ENCODE peak calls at places on chromosomes 12 and 14, in four cellular contexts. Y is sciatic nerve, B is H7, K is NCI-H345. Z is an unnamed sample.

GRCh38 chr12:38538319-38538718 is 221.7 kb downstream of the ALG10B start:
- DNase-seq in Y (no peak), K (no peak), B (no peak), Z (no peak)

GRCh38 chr14:35292770-35293561 is 784 bp downstream of the PSMA6 start:
- DNase-seq in K (no peak), B (no peak), Y (no peak), Z (peak)

GRCh38 chr12:115325858-115326257 is 641.9 kb upstream of the TBX3 start:
- DNase-seq in B (no peak), Y (no peak), K (no peak), Z (peak)

GRCh38 chr12:131557310-131557709 is 153.6 kb upstream of the SFSWAP start:
- DNase-seq in K (no peak), B (no peak), Y (no peak), Z (no peak)

GRCh38 chr14:75247286-75247922 is 31.2 kb upstream of the FOS start:
- DNase-seq in B (no peak), K (no peak), Y (no peak), Z (no peak)

GRCh38 chr14:89303452-89304435 is 113.3 kb downstream of the FOXN3 start:
- DNase-seq in K (peak), B (peak), Y (peak), Z (peak)

GRCh38 chr14:92603309-92604257 is 90.0 kb downstream of the RIN3 start:
- DNase-seq in B (peak), Y (no peak), K (peak), Z (peak)

GRCh38 chr12:50505386-50505827 is 622 bp downstream of the DIP2B start:
- DNase-seq in Y (peak), K (no peak), B (no peak), Z (no peak)

GRCh38 chr14:96104469-96105057 is 65.4 kb downstream of the C14orf132 start:
- DNase-seq in K (no peak), B (peak), Y (peak), Z (peak)

GRCh38 chr14:80055912-80056801 is 155.1 kb downstream of the DIO2 start:
- DNase-seq in B (peak), K (peak), Y (peak), Z (no peak)